ENCODE peak calls at places on chromosomes 16 and 17, in seven cellular contexts. N is fibroblast of lung, A is A673, J is mammary epithelial cell, Y is neural progenitor cell, W is hepatocyte, H is H1. R is an unnamed sample.

GRCh38 chr17:19418312-19418992 is 7.4 kb downstream of the RNF112 start:
- DNase-seq in N (peak; percentile 85), A (no peak), J (peak; percentile 34), Y (no peak), W (peak; percentile 60), H (no peak), R (peak; percentile 56)

GRCh38 chr17:76529643-76530488 is 7.6 kb downstream of the CYGB start:
- DNase-seq in N (peak; percentile 36), A (peak; percentile 44), J (peak; percentile 38), Y (peak; percentile 55), W (peak; percentile 81), H (peak; percentile 57), R (no peak)

GRCh38 chr17:50772251-50772650 is 4.9 kb upstream of the ANKRD40CL start:
- DNase-seq in N (no peak), A (no peak), J (no peak), Y (no peak), W (no peak), H (no peak), R (no peak)

GRCh38 chr17:7864995-7865650 is 7.3 kb downstream of the CYB5D1 start:
- DNase-seq in N (no peak), A (no peak), J (no peak), Y (no peak), W (no peak), H (no peak), R (no peak)

GRCh38 chr17:21455761-21456160 is 79.6 kb downstream of the KCNJ12 start:
- DNase-seq in N (no peak), A (no peak), J (no peak), Y (no peak), W (no peak), H (no peak), R (no peak)

GRCh38 chr16:84907046-84907445 is 87.3 kb downstream of the CRISPLD2 start:
- DNase-seq in N (no peak), A (no peak), J (no peak), Y (no peak), W (no peak), H (no peak), R (no peak)

GRCh38 chr17:79272666-79273219 is 198.1 kb downstream of the ENGASE start:
- DNase-seq in N (no peak), A (no peak), J (peak; percentile 55), Y (no peak), W (no peak), H (no peak), R (peak; percentile 57)

GRCh38 chr17:28406478-28406824 is 439 bp upstream of the SLC46A1 start:
- DNase-seq in N (no peak), A (no peak), J (peak; percentile 58), Y (peak; percentile 27), W (peak; percentile 62), H (no peak), R (no peak)

GRCh38 chr16:64841071-64841470 is 280.8 kb downstream of the CDH11 start:
- DNase-seq in N (no peak), A (no peak), J (no peak), Y (no peak), W (no peak), H (no peak), R (no peak)

GRCh38 chr17:17856386-17856785 is 19.6 kb upstream of the SREBF1 start:
- DNase-seq in N (no peak), A (no peak), J (no peak), Y (no peak), W (no peak), H (no peak), R (no peak)

GRCh38 chr16:3295783-3296182 is 9.4 kb downstream of the TIGD7 start:
- DNase-seq in N (no peak), A (no peak), J (no peak), Y (no peak), W (no peak), H (no peak), R (no peak)
- H3K9me3 ChIP-seq in N (peaks cover 10% of the 10 kb centered on the region), A (peaks cover 83% of the 10 kb centered on the region), J (peaks cover 47% of the 10 kb centered on the region), Y (peaks cover 14% of the 10 kb centered on the region), W (peaks cover 40% of the 10 kb centered on the region), H (peaks cover 30% of the 10 kb centered on the region), R (no peaks in the 10 kb centered on the region)

GRCh38 chr16:51376080-51376479 is 225.0 kb upstream of the SALL1 start:
- DNase-seq in N (no peak), A (peak; percentile 14), J (no peak), Y (no peak), W (no peak), H (no peak), R (no peak)
- TF ChIP-seq CTCF in N (no peak), A (peak; percentile 56), J (no peak), Y (peak; percentile 23), W (no peak), H (peak; percentile 32), R (peak; percentile 12)

DNA sequence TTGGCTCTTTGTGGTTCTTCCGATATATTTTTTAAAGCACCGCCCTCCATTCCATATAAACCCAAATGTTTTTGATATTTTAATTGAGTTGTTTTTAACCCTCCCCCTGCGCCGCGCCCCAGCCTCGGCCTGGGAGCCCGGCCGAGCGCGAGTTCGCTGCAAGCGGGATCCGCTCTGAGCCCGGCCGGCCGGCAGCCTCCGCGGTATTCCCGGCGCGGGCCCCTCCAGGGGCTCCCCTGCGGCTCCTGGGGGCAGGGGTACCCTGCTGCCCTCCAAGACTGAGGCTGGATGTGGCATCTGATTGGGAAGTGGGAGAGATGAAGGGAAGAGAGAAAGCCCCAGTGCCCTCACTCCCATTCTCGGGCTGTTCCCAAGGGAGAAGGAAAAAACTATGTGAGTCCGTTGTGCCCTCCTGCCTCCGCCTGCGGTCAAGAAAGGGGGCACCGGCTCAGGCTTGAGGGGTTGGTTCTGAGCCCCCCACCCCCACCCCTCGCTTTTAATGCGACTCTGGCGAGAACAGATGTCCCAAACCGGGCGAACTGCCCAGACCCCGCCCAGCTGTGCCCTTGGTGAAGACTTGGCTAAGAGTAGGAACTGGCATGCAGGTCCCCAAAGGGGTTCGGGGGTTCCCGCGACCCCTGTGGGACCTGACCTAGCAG is 8.6 kb downstream of the NEUROD2 start:
- DNase-seq in N (no peak), A (no peak), J (no peak), Y (peak; percentile 49), W (no peak), H (peak; percentile 73), R (no peak)
- TF ChIP-seq EZH2 in N (no peak), A (peak; percentile 97), J (peak; percentile 78), Y (peak; percentile 100), W (peak; percentile 99), H (peak; percentile 98), R (peak; percentile 77)

GRCh38 chr16:11020792-11021440 is 76.6 kb downstream of the CLEC16A start:
- DNase-seq in N (no peak), A (no peak), J (no peak), Y (no peak), W (no peak), H (no peak), R (no peak)

GRCh38 chr16:11024333-11025053 is 80.1 kb downstream of the CLEC16A start:
- DNase-seq in N (peak; percentile 73), A (no peak), J (peak; percentile 56), Y (no peak), W (no peak), H (no peak), R (peak; percentile 55)

GRCh38 chr16:11022002-11022401 is 77.6 kb downstream of the CLEC16A start:
- DNase-seq in N (no peak), A (no peak), J (no peak), Y (no peak), W (no peak), H (no peak), R (no peak)

GRCh38 chr16:11023640-11024039 is 79.3 kb downstream of the CLEC16A start:
- DNase-seq in N (no peak), A (no peak), J (no peak), Y (no peak), W (no peak), H (no peak), R (no peak)

DNA sequence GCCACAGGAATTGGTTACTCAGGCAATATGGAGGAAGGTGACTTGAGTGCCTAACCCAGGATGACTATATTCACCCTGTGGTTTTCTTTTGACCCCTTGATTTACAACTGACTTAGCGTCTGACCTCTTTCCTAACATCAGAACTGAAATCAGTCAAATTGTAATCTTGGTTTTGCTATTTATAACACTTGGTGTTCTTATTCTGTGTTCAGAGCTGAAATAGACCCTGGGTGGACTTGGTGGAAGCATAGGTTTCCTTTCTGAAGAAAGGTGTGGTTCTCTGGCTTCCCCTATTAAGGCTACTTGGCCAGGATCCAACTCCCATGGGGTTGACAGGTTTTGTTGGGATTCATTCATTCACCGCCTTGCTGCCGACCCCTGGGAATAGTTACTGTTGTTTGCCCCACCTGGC is 80.8 kb downstream of the CLEC16A start:
- DNase-seq in N (no peak), A (no peak), J (no peak), Y (no peak), W (no peak), H (no peak), R (no peak)
- H3K9me3 ChIP-seq in N (no peaks in the 10 kb centered on the region), A (peaks cover 10% of the 10 kb centered on the region), J (no peaks in the 10 kb centered on the region), Y (no peaks in the 10 kb centered on the region), W (no peaks in the 10 kb centered on the region), H (no peaks in the 10 kb centered on the region), R (no peaks in the 10 kb centered on the region)

GRCh38 chr16:48525201-48526057 is 84.6 kb downstream of the N4BP1 start:
- DNase-seq in N (no peak), A (no peak), J (no peak), Y (no peak), W (no peak), H (no peak), R (no peak)

GRCh38 chr16:48524348-48525200 is 85.4 kb downstream of the N4BP1 start:
- DNase-seq in N (no peak), A (no peak), J (peak; percentile 18), Y (no peak), W (peak; percentile 50), H (no peak), R (peak; percentile 48)

GRCh38 chr16:48526958-48527331 is 83.0 kb downstream of the N4BP1 start:
- DNase-seq in N (no peak), A (no peak), J (no peak), Y (no peak), W (no peak), H (no peak), R (no peak)

GRCh38 chr16:48523415-48524204 is 86.4 kb downstream of the N4BP1 start:
- DNase-seq in N (no peak), A (no peak), J (no peak), Y (no peak), W (no peak), H (no peak), R (no peak)

DNA sequence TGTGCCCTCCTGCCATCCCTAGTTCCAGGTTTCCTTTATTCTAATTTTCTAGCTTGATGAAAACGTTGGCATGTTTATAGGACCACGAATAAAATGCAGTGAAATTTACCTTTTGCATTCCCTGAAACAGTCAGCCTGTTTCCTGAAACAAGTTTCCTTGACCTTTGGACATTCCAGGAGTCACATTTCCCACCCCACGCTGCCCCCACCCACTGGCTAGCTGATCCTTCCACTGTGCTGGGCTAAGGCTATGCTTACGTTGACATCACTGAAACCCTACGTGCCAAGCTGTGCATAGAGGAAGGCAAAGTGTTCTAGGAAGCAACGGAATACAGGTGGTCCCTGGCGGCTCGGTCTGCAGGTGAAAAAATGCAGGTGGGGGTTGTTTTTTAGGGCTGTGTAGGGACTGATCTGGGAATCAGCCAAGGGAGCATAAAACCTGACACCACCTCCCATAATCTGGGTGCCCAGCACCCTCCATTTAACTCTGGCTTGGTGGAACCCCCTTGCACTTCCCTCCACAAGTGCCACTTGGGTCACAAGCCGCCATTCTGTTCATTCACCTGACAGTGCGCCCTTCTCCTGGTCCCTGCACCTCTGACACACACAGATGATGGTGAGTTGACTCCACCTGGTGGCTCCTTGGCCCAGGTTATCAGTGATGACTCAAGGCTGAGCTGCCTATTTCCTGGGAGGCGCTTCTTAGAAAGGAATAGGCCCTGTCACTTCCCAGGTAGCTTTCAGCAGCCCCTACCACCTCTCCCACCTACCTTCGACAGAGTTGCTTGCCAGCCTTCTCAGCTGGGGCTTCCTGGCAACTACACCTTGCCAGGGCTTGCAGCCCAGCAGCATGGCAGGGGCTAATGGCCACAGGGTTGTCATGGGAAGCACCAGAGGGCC is 83.7 kb downstream of the N4BP1 start:
- DNase-seq in N (peak; percentile 8), A (no peak), J (peak; percentile 75), Y (peak; percentile 55), W (peak; percentile 84), H (no peak), R (peak; percentile 81)
- TF ChIP-seq CTCF in N (no peak), A (peak; percentile 38), J (peak; percentile 81), Y (peak; percentile 52), W (peak; percentile 57), H (peak; percentile 90), R (peak; percentile 72)

R was measured in PC-3.